ENCODE peak calls at places on chromosomes 7 and 10, in seven cellular contexts. One of them, this sample, is unnamed.

GRCh38 chr7:50821457-50821977 is 38.8 kb upstream of the GRB10 start:
- DNase-seq in IMR-90: peak
- DNase-seq in uterus: no peak
- DNase-seq in mammary epithelial cell: no peak
- DNase-seq in cardiac muscle cell: no peak
- DNase-seq in upper lobe of left lung: no peak
- DNase-seq in pancreas: no peak
- DNase-seq in this sample: peak

GRCh38 chr7:98400538-98401427 is at the start of gene BAIAP2L1:
- DNase-seq in cardiac muscle cell: peak
- DNase-seq in uterus: peak
- DNase-seq in upper lobe of left lung: peak
- DNase-seq in IMR-90: peak
- DNase-seq in pancreas: peak
- DNase-seq in mammary epithelial cell: peak
- DNase-seq in this sample: peak

GRCh38 chr7:94289071-94289470 is 105.6 kb upstream of the COL1A2 start:
- DNase-seq in IMR-90: peak
- DNase-seq in upper lobe of left lung: no peak
- DNase-seq in uterus: peak
- DNase-seq in pancreas: no peak
- DNase-seq in mammary epithelial cell: peak
- DNase-seq in cardiac muscle cell: peak
- DNase-seq in this sample: peak

GRCh38 chr7:94423865-94424264 is 29.2 kb downstream of the COL1A2 start:
- DNase-seq in cardiac muscle cell: no peak
- DNase-seq in IMR-90: peak
- DNase-seq in uterus: no peak
- DNase-seq in upper lobe of left lung: no peak
- DNase-seq in pancreas: no peak
- DNase-seq in mammary epithelial cell: peak
- DNase-seq in this sample: peak

GRCh38 chr7:74141705-74142104 is 32.5 kb upstream of the EIF4H start:
- DNase-seq in pancreas: no peak
- DNase-seq in uterus: no peak
- DNase-seq in IMR-90: no peak
- DNase-seq in mammary epithelial cell: peak
- DNase-seq in cardiac muscle cell: no peak
- DNase-seq in upper lobe of left lung: no peak
- DNase-seq in this sample: no peak

GRCh38 chr10:670990-671389 is 18.5 kb downstream of the DIP2C start:
- DNase-seq in pancreas: no peak
- DNase-seq in uterus: no peak
- DNase-seq in mammary epithelial cell: no peak
- DNase-seq in upper lobe of left lung: peak
- DNase-seq in cardiac muscle cell: no peak
- DNase-seq in IMR-90: no peak
- DNase-seq in this sample: no peak

GRCh38 chr7:157540606-157541294 is 203.9 kb downstream of the DNAJB6 start:
- DNase-seq in upper lobe of left lung: no peak
- DNase-seq in pancreas: peak
- DNase-seq in cardiac muscle cell: no peak
- DNase-seq in mammary epithelial cell: no peak
- DNase-seq in IMR-90: no peak
- DNase-seq in uterus: no peak
- DNase-seq in this sample: no peak

GRCh38 chr7:20083781-20084180 is 133.4 kb downstream of the MACC1 start:
- DNase-seq in IMR-90: peak
- DNase-seq in upper lobe of left lung: no peak
- DNase-seq in pancreas: no peak
- DNase-seq in cardiac muscle cell: no peak
- DNase-seq in uterus: peak
- DNase-seq in mammary epithelial cell: peak
- DNase-seq in this sample: peak

GRCh38 chr10:31318854-31319601 is at the start of gene ZEB1:
- DNase-seq in cardiac muscle cell: peak
- DNase-seq in mammary epithelial cell: peak
- DNase-seq in upper lobe of left lung: peak
- DNase-seq in pancreas: peak
- DNase-seq in IMR-90: peak
- DNase-seq in uterus: peak
- DNase-seq in this sample: peak

GRCh38 chr7:135177021-135177696 is 6.7 kb upstream of the CYREN start:
- DNase-seq in uterus: no peak
- DNase-seq in upper lobe of left lung: no peak
- DNase-seq in pancreas: no peak
- DNase-seq in cardiac muscle cell: no peak
- DNase-seq in mammary epithelial cell: peak
- DNase-seq in IMR-90: no peak
- DNase-seq in this sample: no peak

GRCh38 chr7:100890640-100891521 is 1.4 kb upstream of the UFSP1 start:
- DNase-seq in pancreas: peak
- DNase-seq in upper lobe of left lung: peak
- DNase-seq in uterus: no peak
- DNase-seq in mammary epithelial cell: no peak
- DNase-seq in IMR-90: no peak
- DNase-seq in cardiac muscle cell: no peak
- DNase-seq in this sample: no peak

GRCh38 chr7:37916673-37917660 is at the start of gene SFRP4:
- DNase-seq in cardiac muscle cell: peak
- DNase-seq in upper lobe of left lung: peak
- DNase-seq in IMR-90: peak
- DNase-seq in mammary epithelial cell: peak
- DNase-seq in uterus: peak
- DNase-seq in pancreas: peak
- DNase-seq in this sample: peak

GRCh38 chr10:24483701-24484100 is 240.0 kb downstream of the ARHGAP21 start:
- DNase-seq in IMR-90: peak
- DNase-seq in mammary epithelial cell: peak
- DNase-seq in pancreas: no peak
- DNase-seq in uterus: no peak
- DNase-seq in upper lobe of left lung: no peak
- DNase-seq in cardiac muscle cell: no peak
- DNase-seq in this sample: peak

GRCh38 chr7:94228678-94229077 is 166.0 kb upstream of the COL1A2 start:
- DNase-seq in pancreas: no peak
- DNase-seq in upper lobe of left lung: no peak
- DNase-seq in IMR-90: peak
- DNase-seq in mammary epithelial cell: no peak
- DNase-seq in uterus: no peak
- DNase-seq in cardiac muscle cell: no peak
- DNase-seq in this sample: no peak

GRCh38 chr7:36137258-36137657 is 15.8 kb upstream of the EEPD1 start:
- DNase-seq in upper lobe of left lung: no peak
- DNase-seq in IMR-90: no peak
- DNase-seq in cardiac muscle cell: no peak
- DNase-seq in uterus: no peak
- DNase-seq in pancreas: no peak
- DNase-seq in mammary epithelial cell: no peak
- DNase-seq in this sample: no peak

GRCh38 chr7:134058980-134059379 is 68.2 kb upstream of the LRGUK start:
- DNase-seq in IMR-90: peak
- DNase-seq in cardiac muscle cell: peak
- DNase-seq in uterus: no peak
- DNase-seq in pancreas: no peak
- DNase-seq in mammary epithelial cell: no peak
- DNase-seq in upper lobe of left lung: no peak
- DNase-seq in this sample: peak

GRCh38 chr7:1678571-1679325 is 8.7 kb downstream of the ELFN1 start:
- DNase-seq in upper lobe of left lung: peak
- DNase-seq in mammary epithelial cell: no peak
- DNase-seq in IMR-90: no peak
- DNase-seq in pancreas: no peak
- DNase-seq in cardiac muscle cell: no peak
- DNase-seq in uterus: no peak
- DNase-seq in this sample: no peak

GRCh38 chr10:19498348-19499290 is 317.6 kb upstream of the PLXDC2 start:
- DNase-seq in IMR-90: peak
- DNase-seq in uterus: no peak
- DNase-seq in mammary epithelial cell: no peak
- DNase-seq in upper lobe of left lung: no peak
- DNase-seq in pancreas: no peak
- DNase-seq in cardiac muscle cell: no peak
- DNase-seq in this sample: peak

GRCh38 chr7:87206361-87206760 is 13.2 kb downstream of the TMEM243 start:
- DNase-seq in uterus: no peak
- DNase-seq in cardiac muscle cell: no peak
- DNase-seq in upper lobe of left lung: no peak
- DNase-seq in IMR-90: peak
- DNase-seq in mammary epithelial cell: peak
- DNase-seq in pancreas: no peak
- DNase-seq in this sample: peak

GRCh38 chr10:128268015-128268722 is 141.9 kb upstream of the MKI67 start:
- DNase-seq in IMR-90: no peak
- DNase-seq in pancreas: no peak
- DNase-seq in uterus: no peak
- DNase-seq in upper lobe of left lung: no peak
- DNase-seq in cardiac muscle cell: peak
- DNase-seq in mammary epithelial cell: no peak
- DNase-seq in this sample: peak

GRCh38 chr7:8625612-8626011 is 192.2 kb downstream of the NXPH1 start:
- DNase-seq in upper lobe of left lung: no peak
- DNase-seq in cardiac muscle cell: no peak
- DNase-seq in uterus: no peak
- DNase-seq in IMR-90: no peak
- DNase-seq in mammary epithelial cell: no peak
- DNase-seq in pancreas: no peak
- DNase-seq in this sample: no peak
- H3K27ac ChIP-seq in upper lobe of left lung: no peak
- H3K27ac ChIP-seq in cardiac muscle cell: no peak
- H3K27ac ChIP-seq in uterus: no peak
- H3K27ac ChIP-seq in IMR-90: no peak
- H3K27ac ChIP-seq in mammary epithelial cell: no peak
- H3K27ac ChIP-seq in pancreas: no peak
- H3K27ac ChIP-seq in this sample: no peak

GRCh38 chr10:60135020-60135419 is 228.7 kb upstream of the CCDC6 start:
- DNase-seq in cardiac muscle cell: no peak
- DNase-seq in IMR-90: no peak
- DNase-seq in uterus: no peak
- DNase-seq in pancreas: no peak
- DNase-seq in upper lobe of left lung: no peak
- DNase-seq in mammary epithelial cell: no peak
- DNase-seq in this sample: no peak

GRCh38 chr10:60124536-60124935 is 218.2 kb upstream of the CCDC6 start:
- DNase-seq in uterus: no peak
- DNase-seq in pancreas: no peak
- DNase-seq in IMR-90: no peak
- DNase-seq in mammary epithelial cell: no peak
- DNase-seq in cardiac muscle cell: no peak
- DNase-seq in upper lobe of left lung: no peak
- DNase-seq in this sample: no peak

GRCh38 chr10:60125928-60126327 is 219.6 kb upstream of the CCDC6 start:
- DNase-seq in pancreas: no peak
- DNase-seq in IMR-90: no peak
- DNase-seq in uterus: no peak
- DNase-seq in mammary epithelial cell: no peak
- DNase-seq in upper lobe of left lung: no peak
- DNase-seq in cardiac muscle cell: no peak
- DNase-seq in this sample: no peak

GRCh38 chr10:60134548-60134947 is 228.2 kb upstream of the CCDC6 start:
- DNase-seq in mammary epithelial cell: no peak
- DNase-seq in pancreas: no peak
- DNase-seq in cardiac muscle cell: no peak
- DNase-seq in upper lobe of left lung: no peak
- DNase-seq in IMR-90: no peak
- DNase-seq in uterus: no peak
- DNase-seq in this sample: no peak

DNA sequence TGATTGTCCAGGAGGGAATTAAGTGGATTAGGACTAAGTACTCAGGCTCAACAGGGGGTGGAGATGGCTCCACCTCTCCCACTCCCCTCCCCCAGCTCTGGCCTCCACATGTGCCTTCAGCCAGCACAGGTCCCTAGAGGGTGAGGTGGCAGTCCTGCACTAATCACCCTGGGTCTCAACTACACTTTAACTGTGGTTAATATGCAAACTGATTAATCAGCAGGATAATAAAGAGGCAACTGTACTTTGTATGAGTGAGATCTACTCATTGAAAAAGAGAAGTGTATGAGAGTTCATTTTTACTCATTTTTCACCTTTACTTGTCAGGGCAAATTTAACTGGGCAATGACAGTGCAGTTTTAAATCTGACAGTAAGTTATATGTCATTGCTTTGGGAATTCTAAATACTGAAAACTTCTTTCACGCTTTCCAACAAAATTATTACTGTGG is 223.8 kb upstream of the CCDC6 start:
- DNase-seq in uterus: no peak
- DNase-seq in cardiac muscle cell: no peak
- DNase-seq in upper lobe of left lung: no peak
- DNase-seq in mammary epithelial cell: no peak
- DNase-seq in pancreas: no peak
- DNase-seq in IMR-90: no peak
- DNase-seq in this sample: no peak
- H3K27ac ChIP-seq in uterus: no peak
- H3K27ac ChIP-seq in cardiac muscle cell: no peak
- H3K27ac ChIP-seq in upper lobe of left lung: no peak
- H3K27ac ChIP-seq in mammary epithelial cell: no peak
- H3K27ac ChIP-seq in pancreas: no peak
- H3K27ac ChIP-seq in IMR-90: no peak
- H3K27ac ChIP-seq in this sample: no peak

GRCh38 chr7:85191383-85191782 is 4.5 kb upstream of the SEMA3D start:
- DNase-seq in pancreas: no peak
- DNase-seq in mammary epithelial cell: peak
- DNase-seq in cardiac muscle cell: no peak
- DNase-seq in uterus: no peak
- DNase-seq in IMR-90: peak
- DNase-seq in upper lobe of left lung: no peak
- DNase-seq in this sample: peak
- H3K27ac ChIP-seq in pancreas: no peak
- H3K27ac ChIP-seq in mammary epithelial cell: no peak
- H3K27ac ChIP-seq in cardiac muscle cell: no peak
- H3K27ac ChIP-seq in uterus: no peak
- H3K27ac ChIP-seq in IMR-90: no peak
- H3K27ac ChIP-seq in upper lobe of left lung: no peak
- H3K27ac ChIP-seq in this sample: no peak

DNA sequence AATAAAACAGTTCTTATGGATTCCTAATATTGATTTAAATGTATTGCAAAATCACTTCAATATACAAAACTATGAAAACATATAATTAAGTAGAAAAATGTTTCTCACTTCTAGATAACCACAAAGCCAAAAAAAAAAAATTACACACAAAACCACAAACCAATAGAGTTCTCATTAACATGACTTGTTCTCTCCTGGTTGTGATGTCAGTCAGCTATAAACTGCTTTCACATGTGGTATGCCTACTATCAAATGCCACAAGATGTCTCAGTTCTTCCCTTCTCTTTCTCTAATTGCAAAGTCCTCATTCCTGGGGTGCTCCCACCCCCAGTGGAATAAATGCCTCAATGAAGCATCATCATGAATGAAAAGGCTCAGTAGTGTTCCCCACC is 16.6 kb downstream of the GNAI1 start:
- DNase-seq in uterus: no peak
- DNase-seq in mammary epithelial cell: peak
- DNase-seq in upper lobe of left lung: no peak
- DNase-seq in IMR-90: peak
- DNase-seq in pancreas: no peak
- DNase-seq in cardiac muscle cell: no peak
- DNase-seq in this sample: peak
- H3K27ac ChIP-seq in uterus: peak
- H3K27ac ChIP-seq in mammary epithelial cell: peak
- H3K27ac ChIP-seq in upper lobe of left lung: peak
- H3K27ac ChIP-seq in IMR-90: no peak
- H3K27ac ChIP-seq in pancreas: no peak
- H3K27ac ChIP-seq in cardiac muscle cell: no peak
- H3K27ac ChIP-seq in this sample: peak